ENCODE peak calls at places on chromosomes 2 and 18, in seven cellular contexts. D is AG20443, L is AG04450, T is body of pancreas, H is ovary, R is SK-MEL-5, E is dorsolateral prefrontal cortex. Q is an unnamed sample.
A peak's percentile ranks its signal among the peaks of the same experiment; 100 is the strongest.

GRCh38 chr2:128280901-128281321 is 37.8 kb downstream of the HS6ST1 start:
- DNase-seq in D (no peak), L (no peak), T (peak; percentile 29), H (peak; percentile 64), R (no peak), E (no peak), Q (peak; percentile 71)

GRCh38 chr18:77223653-77224052 is 26.0 kb upstream of the GALR1 start:
- DNase-seq in D (peak; percentile 55), L (peak; percentile 8), T (no peak), H (no peak), R (no peak), E (no peak), Q (no peak)

GRCh38 chr18:79943608-79944125 is 7.8 kb downstream of the SLC66A2 start:
- DNase-seq in D (no peak), L (no peak), T (no peak), H (no peak), R (no peak), E (no peak), Q (no peak)

GRCh38 chr2:121429927-121430511 is 100.7 kb upstream of the RNU4ATAC start:
- DNase-seq in D (no peak), L (no peak), T (no peak), H (no peak), R (no peak), E (no peak), Q (no peak)

GRCh38 chr2:70580352-70580751 is 26.7 kb upstream of the TGFA start:
- DNase-seq in D (no peak), L (no peak), T (no peak), H (no peak), R (no peak), E (no peak), Q (no peak)

GRCh38 chr2:11708106-11708505 is 38.1 kb upstream of the NTSR2 start:
- DNase-seq in D (no peak), L (no peak), T (no peak), H (no peak), R (no peak), E (no peak), Q (no peak)

GRCh38 chr2:67985586-67985985 is 77.2 kb downstream of the C1D start:
- DNase-seq in D (no peak), L (no peak), T (no peak), H (no peak), R (no peak), E (no peak), Q (no peak)

GRCh38 chr2:65612654-65613053 is 180.3 kb upstream of the SPRED2 start:
- DNase-seq in D (no peak), L (no peak), T (no peak), H (no peak), R (no peak), E (no peak), Q (no peak)

GRCh38 chr2:216757532-216757931 is 62.2 kb upstream of the IGFBP5 start:
- DNase-seq in D (no peak), L (no peak), T (no peak), H (no peak), R (no peak), E (no peak), Q (no peak)

GRCh38 chr18:55321268-55322175 is 266.5 kb downstream of the TCF4 start:
- DNase-seq in D (peak; percentile 78), L (peak; percentile 75), T (peak; percentile 83), H (peak; percentile 93), R (peak; percentile 42), E (peak; percentile 94), Q (peak; percentile 92)

GRCh38 chr2:46679761-46680160 is 200.4 kb downstream of the TMEM247 start:
- DNase-seq in D (peak; percentile 64), L (no peak), T (no peak), H (no peak), R (no peak), E (no peak), Q (no peak)

GRCh38 chr2:206392118-206392517 is 51.2 kb upstream of the ADAM23 start:
- DNase-seq in D (peak; percentile 57), L (peak; percentile 7), T (peak; percentile 19), H (no peak), R (peak; percentile 78), E (no peak), Q (no peak)

GRCh38 chr2:17422066-17422465 is 96.2 kb downstream of the RAD51AP2 start:
- DNase-seq in D (no peak), L (no peak), T (no peak), H (no peak), R (no peak), E (no peak), Q (no peak)

GRCh38 chr18:78192044-78192443 is 787.6 kb upstream of the SALL3 start:
- DNase-seq in D (no peak), L (no peak), T (peak; percentile 67), H (no peak), R (no peak), E (no peak), Q (no peak)

GRCh38 chr2:113064898-113065297 is 2.9 kb upstream of the IL1F10 start:
- DNase-seq in D (no peak), L (no peak), T (no peak), H (no peak), R (no peak), E (no peak), Q (no peak)

GRCh38 chr2:33810046-33810835 is 211.1 kb upstream of the FAM98A start:
- DNase-seq in D (peak; percentile 48), L (no peak), T (no peak), H (no peak), R (peak; percentile 60), E (no peak), Q (no peak)

GRCh38 chr2:164479460-164479859 is 141.8 kb downstream of the GRB14 start:
- DNase-seq in D (peak; percentile 18), L (no peak), T (no peak), H (peak; percentile 59), R (peak; percentile 64), E (no peak), Q (no peak)

GRCh38 chr2:135424849-135425248 is 106.2 kb downstream of the ZRANB3 start:
- DNase-seq in D (no peak), L (no peak), T (no peak), H (no peak), R (peak; percentile 38), E (no peak), Q (no peak)

GRCh38 chr2:40043191-40043590 is 264.1 kb upstream of the THUMPD2 start:
- DNase-seq in D (peak; percentile 16), L (no peak), T (no peak), H (no peak), R (no peak), E (no peak), Q (no peak)

GRCh38 chr2:217538719-217539118 is 464.1 kb downstream of the TNS1 start:
- DNase-seq in D (no peak), L (no peak), T (no peak), H (no peak), R (peak; percentile 19), E (no peak), Q (no peak)

GRCh38 chr2:211835695-211836094 is 702.9 kb downstream of the ERBB4 start:
- DNase-seq in D (no peak), L (no peak), T (no peak), H (no peak), R (no peak), E (no peak), Q (no peak)

Q was measured in tibial artery.